ENCODE peak calls at places on chromosomes 3 and 15, in four cellular contexts. K is A549, U is GM23338, Y is HCT116. J is an unnamed sample.

GRCh38 chr15:94234300-94234699 is 2.9 kb downstream of the MCTP2 start:
- DNase-seq in U (no peak), K (no peak), Y (no peak), J (no peak)

GRCh38 chr3:172177046-172177445 is 137.7 kb downstream of the FNDC3B start:
- DNase-seq in U (no peak), Y (no peak), K (no peak), J (no peak)

GRCh38 chr15:66138096-66138783 is 115.3 kb downstream of the MEGF11 start:
- DNase-seq in K (no peak), U (no peak), Y (no peak), J (no peak)

GRCh38 chr3:12444582-12445468 is 39.5 kb upstream of the TSEN2 start:
- DNase-seq in U (peak), K (peak), Y (peak), J (no peak)

GRCh38 chr3:46214751-46215352 is 6.7 kb upstream of the CCR1 start:
- DNase-seq in U (peak), Y (no peak), K (peak), J (peak)

GRCh38 chr15:41510728-41511127 is 2.9 kb downstream of the LTK start:
- DNase-seq in K (no peak), U (no peak), Y (no peak), J (no peak)

GRCh38 chr3:16388850-16389411 is 123.9 kb downstream of the OXNAD1 start:
- DNase-seq in Y (no peak), K (no peak), U (no peak), J (no peak)

GRCh38 chr3:52317601-52318000 is 1.5 kb downstream of the DNAH1 start:
- DNase-seq in Y (no peak), U (peak), K (no peak), J (peak)

GRCh38 chr3:101252897-101253296 is 67.5 kb downstream of the IMPG2 start:
- DNase-seq in U (peak), K (no peak), Y (no peak), J (no peak)

GRCh38 chr3:179446501-179446900 is 4.8 kb downstream of the GNB4 start:
- DNase-seq in K (peak), U (peak), Y (peak), J (no peak)

GRCh38 chr15:48940508-48940907 is 23.2 kb downstream of the SHC4 start:
- DNase-seq in U (no peak), Y (no peak), K (peak), J (no peak)

GRCh38 chr3:112463250-112463649 is 36.0 kb downstream of the BTLA start:
- DNase-seq in K (no peak), Y (no peak), U (no peak), J (no peak)

GRCh38 chr3:4474683-4475490 is 7.8 kb upstream of the SUMF1 start:
- DNase-seq in U (peak), K (peak), Y (no peak), J (no peak)

GRCh38 chr3:15295506-15295905 is 36.9 kb downstream of the SH3BP5 start:
- DNase-seq in U (no peak), Y (no peak), K (no peak), J (no peak)

GRCh38 chr15:43509002-43509922 is 8.1 kb upstream of the MAP1A start:
- DNase-seq in K (no peak), Y (no peak), U (peak), J (peak)

GRCh38 chr15:77516786-77517185 is 96.1 kb downstream of the HMG20A start:
- DNase-seq in U (no peak), K (no peak), Y (no peak), J (no peak)

GRCh38 chr15:33430564-33430963 is 119.8 kb downstream of the RYR3 start:
- DNase-seq in U (no peak), K (no peak), Y (no peak), J (no peak)

GRCh38 chr3:195817578-195818135 is 5.9 kb upstream of the MUC4 start:
- DNase-seq in U (no peak), Y (no peak), K (no peak), J (no peak)

GRCh38 chr15:37059051-37059450 is 41.3 kb downstream of the MEIS2 start:
- DNase-seq in U (no peak), Y (peak), K (no peak), J (no peak)

GRCh38 chr3:183149915-183150825 is 12.4 kb downstream of the LAMP3 start:
- DNase-seq in U (peak), Y (no peak), K (no peak), J (no peak)

GRCh38 chr3:128550471-128551126 is 57.6 kb upstream of the GATA2 start:
- DNase-seq in Y (no peak), K (no peak), U (no peak), J (no peak)

GRCh38 chr3:146177072-146177936 is 16.3 kb upstream of the PLOD2 start:
- DNase-seq in K (no peak), U (no peak), Y (no peak), J (no peak)

GRCh38 chr15:46502668-46503067 is 867.8 kb downstream of the SQOR start:
- DNase-seq in K (no peak), Y (no peak), U (peak), J (no peak)

GRCh38 chr3:190005343-190006113 is 115.2 kb downstream of the P3H2 start:
- DNase-seq in Y (no peak), U (no peak), K (no peak), J (no peak)

GRCh38 chr3:23735575-23736326 is 70.0 kb upstream of the UBE2E1 start:
- DNase-seq in U (no peak), Y (no peak), K (no peak), J (no peak)

GRCh38 chr3:52119056-52119455 is 35.2 kb downstream of the POC1A start:
- DNase-seq in Y (no peak), K (no peak), U (peak), J (peak)

GRCh38 chr3:70612920-70613319 is 300.5 kb upstream of the MDFIC2 start:
- DNase-seq in U (no peak), Y (no peak), K (no peak), J (no peak)

GRCh38 chr3:72820405-72820804 is 27.8 kb downstream of the SHQ1 start:
- DNase-seq in U (no peak), K (no peak), Y (no peak), J (no peak)

GRCh38 chr3:138062626-138063025 is 52.7 kb downstream of the CLDN18 start:
- DNase-seq in U (no peak), Y (no peak), K (no peak), J (no peak)

GRCh38 chr3:14377838-14378169 is 24.6 kb upstream of the SLC6A6 start:
- DNase-seq in Y (no peak), U (no peak), K (no peak), J (no peak)

GRCh38 chr3:130459944-130460343 is 57.0 kb upstream of the COL6A6 start:
- DNase-seq in U (no peak), K (no peak), Y (no peak), J (no peak)
- TF ChIP-seq REST in U (no peak), K (no peak), Y (no peak), J (no peak)

GRCh38 chr3:77041156-77041696 is 1.3 kb downstream of the ROBO2 start:
- DNase-seq in Y (no peak), U (no peak), K (no peak), J (peak)

GRCh38 chr3:77038468-77038927 is 1.4 kb upstream of the ROBO2 start:
- DNase-seq in K (peak), Y (no peak), U (peak), J (peak)

GRCh38 chr3:77041756-77042155 is 1.9 kb downstream of the ROBO2 start:
- DNase-seq in Y (no peak), U (no peak), K (no peak), J (no peak)

GRCh38 chr3:77038928-77039605 is 832 bp upstream of the ROBO2 start:
- DNase-seq in U (peak), K (no peak), Y (no peak), J (no peak)

GRCh38 chr3:77039606-77040553 is at the start of gene ROBO2:
- DNase-seq in K (no peak), U (peak), Y (no peak), J (peak)
- TF ChIP-seq REST in K (no peak), U (peak), Y (no peak), J (no peak)

DNA sequence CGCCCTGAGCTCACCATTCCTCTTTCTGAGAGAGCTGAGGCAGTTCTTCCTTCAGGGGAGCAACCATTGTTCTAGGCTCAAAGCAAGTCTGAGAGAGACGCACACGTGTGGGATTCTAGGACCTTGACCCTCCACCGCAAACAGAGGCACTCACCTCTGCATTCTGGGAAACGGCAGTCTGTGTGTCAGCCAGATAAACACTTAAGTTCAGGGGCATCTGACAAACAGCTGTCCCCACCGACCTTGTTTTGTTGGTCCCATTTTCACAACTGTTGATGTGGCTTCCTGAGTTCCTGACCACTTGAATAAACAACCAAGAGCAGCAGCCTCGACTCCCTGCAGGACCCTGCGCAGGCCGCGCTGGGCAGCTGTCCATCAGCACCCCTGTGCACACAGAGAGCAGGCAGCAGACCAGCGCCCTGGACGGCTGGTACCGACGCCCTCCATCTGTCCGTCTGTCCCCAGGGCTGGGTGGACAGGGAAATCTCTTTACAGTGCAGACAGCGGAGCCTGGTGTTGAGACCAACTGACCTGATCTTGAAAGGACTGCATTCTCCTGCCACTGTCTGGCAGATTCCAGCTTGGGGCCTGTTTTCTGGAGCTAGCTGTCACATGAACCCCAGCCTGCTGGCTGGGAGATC is 64.1 kb downstream of the FAM43A start:
- DNase-seq in U (no peak), Y (no peak), K (no peak), J (no peak)
- TF ChIP-seq REST in U (peak), Y (no peak), K (no peak), J (no peak)

GRCh38 chr3:31530039-31530983 is 2.4 kb upstream of the STT3B start:
- DNase-seq in Y (no peak), U (no peak), K (no peak), J (no peak)

GRCh38 chr3:31532587-31533168 is at the start of gene STT3B:
- DNase-seq in Y (peak), U (peak), K (peak), J (peak)

GRCh38 chr3:31533169-31533870 is 595 bp downstream of the STT3B start:
- DNase-seq in Y (no peak), K (peak), U (peak), J (peak)

GRCh38 chr3:31531465-31531991 is 1.2 kb upstream of the STT3B start:
- DNase-seq in Y (no peak), U (no peak), K (no peak), J (no peak)

GRCh38 chr3:31531992-31532586 is 636 bp upstream of the STT3B start:
- DNase-seq in U (peak), K (peak), Y (peak), J (peak)
- TF ChIP-seq REST in U (no peak), K (no peak), Y (no peak), J (peak)

DNA sequence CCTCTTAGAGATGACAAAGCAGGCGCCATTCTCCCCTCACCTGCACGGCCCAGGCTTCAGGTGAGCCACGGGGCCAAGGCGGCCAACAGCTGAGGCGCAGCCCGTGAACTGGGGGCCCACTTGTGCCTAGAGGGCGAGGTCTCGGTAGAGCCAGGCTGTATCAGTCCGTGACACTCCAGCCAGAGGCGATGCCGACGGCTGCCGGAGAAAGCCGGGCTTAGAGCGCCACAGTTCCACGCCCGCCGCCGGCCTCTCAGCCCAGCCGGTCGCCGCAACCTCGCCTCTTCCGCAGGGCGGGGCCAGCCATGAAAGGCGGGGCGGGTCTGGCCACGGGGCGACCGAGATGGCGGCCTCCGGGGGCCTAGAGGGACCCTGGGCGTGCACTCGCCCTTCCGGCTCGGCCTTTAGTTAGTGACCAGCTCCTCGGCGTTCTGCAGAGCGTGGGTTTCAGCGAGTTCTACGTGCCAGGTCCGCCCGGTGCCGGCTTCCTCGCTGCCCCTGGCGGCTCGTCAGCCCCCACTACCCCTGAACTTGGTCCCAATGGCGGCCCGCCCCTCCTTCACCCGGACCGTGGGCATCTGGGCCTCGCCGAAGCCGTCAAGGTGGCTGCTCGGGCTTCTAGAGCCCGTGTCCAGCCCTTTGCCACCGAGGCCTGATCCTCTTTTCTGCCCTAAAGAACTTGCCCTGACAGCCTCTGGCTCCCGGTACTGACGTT is at the start of gene ZNF621:
- DNase-seq in Y (peak), K (peak), U (peak), J (peak)
- TF ChIP-seq REST in Y (no peak), K (no peak), U (no peak), J (peak)

DNA sequence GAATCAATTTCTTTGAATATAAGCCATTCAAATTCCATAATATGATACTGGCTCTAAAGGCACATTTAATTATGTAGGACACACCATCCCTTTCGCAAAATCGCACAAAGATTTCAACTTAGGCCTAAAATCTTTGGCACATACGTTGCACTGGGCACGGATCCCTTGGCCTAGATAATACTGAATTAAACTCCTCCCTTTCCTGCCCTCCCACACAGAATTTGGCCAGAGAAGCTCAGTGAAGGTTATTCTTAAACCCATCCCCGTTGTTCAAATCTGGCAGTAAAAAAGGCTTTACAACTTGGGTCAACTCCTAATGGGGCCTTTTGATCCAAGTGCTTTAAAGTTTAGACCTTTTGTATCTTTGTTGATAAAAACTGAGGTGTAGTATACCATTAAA is 247.2 kb downstream of the PTPRG start:
- DNase-seq in U (no peak), K (no peak), Y (no peak), J (no peak)
- TF ChIP-seq REST in U (no peak), K (no peak), Y (no peak), J (no peak)